ENCODE peak calls at places on chromosomes 5 and 9, in seven cellular contexts. E is NCI-H146, V is colonic mucosa, Z is endodermal cell, D is lower lobe of right lung, R is PC-9, P is NT2/D1. I is an unnamed sample.

GRCh38 chr5:133381041-133381440 is 231.3 kb downstream of the FSTL4 start:
- DNase-seq in E (no peak), V (no peak), Z (no peak), D (no peak), R (no peak), P (no peak), I (no peak)

GRCh38 chr5:139647406-139648204 is 544 bp upstream of the CXXC5 start:
- DNase-seq in E (no peak), V (no peak), Z (peak), D (no peak), R (no peak), P (no peak), I (no peak)

GRCh38 chr5:138874241-138874640 is 894 bp downstream of the LRRTM2 start:
- DNase-seq in E (no peak), V (no peak), Z (no peak), D (no peak), R (no peak), P (no peak), I (no peak)

GRCh38 chr5:126031989-126032716 is 391.1 kb upstream of the GRAMD2B start:
- DNase-seq in E (no peak), V (no peak), Z (no peak), D (no peak), R (no peak), P (no peak), I (no peak)

GRCh38 chr5:11785771-11786342 is 118.4 kb downstream of the CTNND2 start:
- DNase-seq in E (no peak), V (no peak), Z (no peak), D (no peak), R (no peak), P (no peak), I (no peak)

GRCh38 chr9:16245756-16246440 is 624.6 kb downstream of the BNC2 start:
- DNase-seq in E (no peak), V (no peak), Z (no peak), D (no peak), R (no peak), P (no peak), I (no peak)

GRCh38 chr9:37963936-37964739 is 60.2 kb upstream of the SLC25A51 start:
- DNase-seq in E (peak), V (peak), Z (no peak), D (peak), R (peak), P (no peak), I (no peak)

GRCh38 chr9:105679406-105680022 is 14.8 kb upstream of the TMEM38B start:
- DNase-seq in E (no peak), V (peak), Z (no peak), D (no peak), R (no peak), P (no peak), I (no peak)

GRCh38 chr9:22119537-22120167 is 110.5 kb upstream of the CDKN2B start:
- DNase-seq in E (peak), V (no peak), Z (no peak), D (no peak), R (no peak), P (no peak), I (peak)

GRCh38 chr9:114053246-114054005 is 24.7 kb downstream of the AMBP start:
- DNase-seq in E (no peak), V (peak), Z (peak), D (no peak), R (no peak), P (no peak), I (no peak)

GRCh38 chr5:124843596-124843899 is 97.1 kb upstream of the ZNF608 start:
- DNase-seq in E (no peak), V (no peak), Z (no peak), D (no peak), R (no peak), P (no peak), I (no peak)

GRCh38 chr9:111516061-111516465 is 8.9 kb upstream of the ZNF483 start:
- DNase-seq in E (no peak), V (no peak), Z (peak), D (no peak), R (no peak), P (no peak), I (no peak)

GRCh38 chr9:80127920-80128319 is 556.2 kb downstream of the TLE4 start:
- DNase-seq in E (no peak), V (no peak), Z (no peak), D (no peak), R (no peak), P (no peak), I (no peak)

GRCh38 chr9:21585756-21586752 is 103.9 kb upstream of the IFNE start:
- DNase-seq in E (no peak), V (no peak), Z (no peak), D (no peak), R (no peak), P (no peak), I (no peak)

GRCh38 chr5:175867587-175868347 is 3.6 kb upstream of the CPLX2 start:
- DNase-seq in E (peak), V (peak), Z (peak), D (no peak), R (no peak), P (no peak), I (peak)

GRCh38 chr9:109771796-109772525 is 8.0 kb upstream of the PALM2AKAP2 start:
- DNase-seq in E (no peak), V (no peak), Z (peak), D (no peak), R (no peak), P (no peak), I (no peak)

GRCh38 chr5:67813879-67814539 is 401.5 kb upstream of the PIK3R1 start:
- DNase-seq in E (no peak), V (no peak), Z (no peak), D (no peak), R (no peak), P (no peak), I (no peak)